ENCODE peak calls at places on chromosomes 12 and 14, in five cellular contexts. One of them, this sample, is unnamed.

GRCh38 chr12:663293-663871 is at the start of gene NINJ2:
- DNase-seq in mesothelial cell of epicardium: no peak
- DNase-seq in fibroblast of pulmonary artery: peak
- DNase-seq in astrocyte of the spinal cord: no peak
- DNase-seq in GM10248: no peak
- DNase-seq in this sample: no peak

GRCh38 chr12:92261071-92261470 is 115.4 kb upstream of the BTG1 start:
- DNase-seq in mesothelial cell of epicardium: no peak
- DNase-seq in fibroblast of pulmonary artery: no peak
- DNase-seq in astrocyte of the spinal cord: no peak
- DNase-seq in GM10248: no peak
- DNase-seq in this sample: no peak

GRCh38 chr12:40874868-40875267 is 182.6 kb downstream of the CNTN1 start:
- DNase-seq in mesothelial cell of epicardium: no peak
- DNase-seq in fibroblast of pulmonary artery: no peak
- DNase-seq in astrocyte of the spinal cord: no peak
- DNase-seq in GM10248: no peak
- DNase-seq in this sample: no peak

GRCh38 chr12:111446044-111446581 is 40.4 kb downstream of the SH2B3 start:
- DNase-seq in mesothelial cell of epicardium: peak
- DNase-seq in fibroblast of pulmonary artery: peak
- DNase-seq in astrocyte of the spinal cord: no peak
- DNase-seq in GM10248: no peak
- DNase-seq in this sample: no peak

GRCh38 chr14:100155049-100155621 is 4.3 kb downstream of the DEGS2 start:
- DNase-seq in mesothelial cell of epicardium: no peak
- DNase-seq in fibroblast of pulmonary artery: peak
- DNase-seq in astrocyte of the spinal cord: no peak
- DNase-seq in GM10248: no peak
- DNase-seq in this sample: no peak

GRCh38 chr14:94269156-94269555 is 23.9 kb downstream of the SERPINA10 start:
- DNase-seq in mesothelial cell of epicardium: no peak
- DNase-seq in fibroblast of pulmonary artery: no peak
- DNase-seq in astrocyte of the spinal cord: no peak
- DNase-seq in GM10248: no peak
- DNase-seq in this sample: no peak

GRCh38 chr12:28683371-28683770 is 465.7 kb upstream of the FAR2 start:
- DNase-seq in mesothelial cell of epicardium: no peak
- DNase-seq in fibroblast of pulmonary artery: peak
- DNase-seq in astrocyte of the spinal cord: no peak
- DNase-seq in GM10248: no peak
- DNase-seq in this sample: no peak

GRCh38 chr14:55891692-55892091 is 226.5 kb upstream of the PELI2 start:
- DNase-seq in mesothelial cell of epicardium: no peak
- DNase-seq in fibroblast of pulmonary artery: no peak
- DNase-seq in astrocyte of the spinal cord: no peak
- DNase-seq in GM10248: no peak
- DNase-seq in this sample: no peak

GRCh38 chr14:37592288-37593274 is 2.5 kb downstream of the FOXA1 start:
- DNase-seq in mesothelial cell of epicardium: no peak
- DNase-seq in fibroblast of pulmonary artery: no peak
- DNase-seq in astrocyte of the spinal cord: no peak
- DNase-seq in GM10248: no peak
- DNase-seq in this sample: peak

GRCh38 chr12:47744005-47744651 is 14.6 kb downstream of the RAPGEF3 start:
- DNase-seq in mesothelial cell of epicardium: no peak
- DNase-seq in fibroblast of pulmonary artery: no peak
- DNase-seq in astrocyte of the spinal cord: no peak
- DNase-seq in GM10248: peak
- DNase-seq in this sample: peak

GRCh38 chr12:47746073-47746472 is 12.6 kb downstream of the RAPGEF3 start:
- DNase-seq in mesothelial cell of epicardium: no peak
- DNase-seq in fibroblast of pulmonary artery: no peak
- DNase-seq in astrocyte of the spinal cord: no peak
- DNase-seq in GM10248: no peak
- DNase-seq in this sample: no peak

GRCh38 chr12:47745485-47746041 is 13.1 kb downstream of the RAPGEF3 start:
- DNase-seq in mesothelial cell of epicardium: no peak
- DNase-seq in fibroblast of pulmonary artery: no peak
- DNase-seq in astrocyte of the spinal cord: no peak
- DNase-seq in GM10248: peak
- DNase-seq in this sample: no peak

GRCh38 chr12:47743311-47743860 is 15.3 kb downstream of the RAPGEF3 start:
- DNase-seq in mesothelial cell of epicardium: no peak
- DNase-seq in fibroblast of pulmonary artery: no peak
- DNase-seq in astrocyte of the spinal cord: no peak
- DNase-seq in GM10248: no peak
- DNase-seq in this sample: no peak

GRCh38 chr12:47744778-47745436 is 13.8 kb downstream of the RAPGEF3 start:
- DNase-seq in mesothelial cell of epicardium: no peak
- DNase-seq in fibroblast of pulmonary artery: no peak
- DNase-seq in astrocyte of the spinal cord: no peak
- DNase-seq in GM10248: no peak
- DNase-seq in this sample: no peak
- TF ChIP-seq CTCF in mesothelial cell of epicardium: no peak
- TF ChIP-seq CTCF in fibroblast of pulmonary artery: no peak
- TF ChIP-seq CTCF in astrocyte of the spinal cord: no peak
- TF ChIP-seq CTCF in GM10248: no peak
- TF ChIP-seq CTCF in this sample: no peak

GRCh38 chr14:78897443-78897842 is 727.3 kb downstream of the NRXN3 start:
- DNase-seq in mesothelial cell of epicardium: no peak
- DNase-seq in fibroblast of pulmonary artery: no peak
- DNase-seq in astrocyte of the spinal cord: no peak
- DNase-seq in GM10248: no peak
- DNase-seq in this sample: no peak

GRCh38 chr14:78904094-78904493 is 733.9 kb downstream of the NRXN3 start:
- DNase-seq in mesothelial cell of epicardium: no peak
- DNase-seq in fibroblast of pulmonary artery: no peak
- DNase-seq in astrocyte of the spinal cord: no peak
- DNase-seq in GM10248: no peak
- DNase-seq in this sample: no peak

DNA sequence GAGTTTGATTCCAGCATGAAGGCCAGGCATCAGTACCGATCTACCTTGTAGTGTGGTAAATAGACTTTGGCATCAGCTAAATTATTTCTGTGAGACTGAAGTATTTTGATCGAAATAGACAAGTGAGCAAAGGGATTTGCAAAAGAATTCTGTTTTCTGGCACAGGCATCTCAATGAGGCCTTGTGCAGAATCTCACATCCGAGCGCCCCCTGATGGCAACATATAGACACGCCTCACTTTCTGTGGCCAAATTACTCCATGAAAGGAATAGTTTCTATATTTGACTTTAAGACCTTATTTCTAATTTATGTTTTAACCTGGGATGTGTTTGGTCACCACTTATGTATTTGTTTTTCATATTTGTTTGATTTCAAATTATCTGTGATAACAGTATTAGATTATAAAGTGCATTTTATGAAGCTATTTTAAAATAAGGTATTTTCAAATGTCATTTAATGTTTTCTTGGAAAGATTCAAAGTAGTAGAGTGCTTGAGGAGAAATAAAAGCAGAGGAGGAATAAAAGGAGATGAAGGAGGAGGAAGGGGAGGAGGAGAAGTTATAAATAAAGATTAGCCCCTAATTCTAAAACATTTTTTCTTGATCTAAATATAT is 731.9 kb downstream of the NRXN3 start:
- DNase-seq in mesothelial cell of epicardium: peak
- DNase-seq in fibroblast of pulmonary artery: peak
- DNase-seq in astrocyte of the spinal cord: peak
- DNase-seq in GM10248: no peak
- DNase-seq in this sample: no peak
- TF ChIP-seq CTCF in mesothelial cell of epicardium: peak
- TF ChIP-seq CTCF in fibroblast of pulmonary artery: peak
- TF ChIP-seq CTCF in astrocyte of the spinal cord: peak
- TF ChIP-seq CTCF in GM10248: peak
- TF ChIP-seq CTCF in this sample: peak

DNA sequence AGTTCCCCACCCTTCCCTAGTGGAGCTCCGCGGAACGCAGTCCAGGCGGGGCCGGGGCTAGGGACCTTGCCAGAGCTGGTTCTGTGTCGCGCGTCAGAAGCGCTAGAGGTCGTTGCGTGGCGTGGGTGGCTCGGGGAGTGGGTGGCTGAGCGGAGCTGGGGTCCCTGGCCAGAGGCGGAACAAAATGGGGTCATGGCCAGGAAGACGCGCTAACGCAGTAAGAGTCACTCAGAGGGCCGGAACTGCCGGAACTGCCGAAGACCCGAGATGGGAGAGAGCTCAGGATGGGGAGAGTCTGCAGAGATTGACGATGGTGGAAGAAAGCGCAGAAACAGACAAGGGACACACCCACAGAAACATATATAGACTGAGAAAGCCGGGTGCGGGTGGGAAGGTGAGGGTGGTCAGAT is 4.8 kb downstream of the DGKA start:
- DNase-seq in mesothelial cell of epicardium: no peak
- DNase-seq in fibroblast of pulmonary artery: no peak
- DNase-seq in astrocyte of the spinal cord: no peak
- DNase-seq in GM10248: no peak
- DNase-seq in this sample: peak
- TF ChIP-seq CTCF in mesothelial cell of epicardium: no peak
- TF ChIP-seq CTCF in fibroblast of pulmonary artery: no peak
- TF ChIP-seq CTCF in astrocyte of the spinal cord: no peak
- TF ChIP-seq CTCF in GM10248: no peak
- TF ChIP-seq CTCF in this sample: no peak

GRCh38 chr12:39675263-39675662 is 55.7 kb upstream of the ABCD2 start:
- DNase-seq in mesothelial cell of epicardium: no peak
- DNase-seq in fibroblast of pulmonary artery: no peak
- DNase-seq in astrocyte of the spinal cord: no peak
- DNase-seq in GM10248: no peak
- DNase-seq in this sample: no peak
- TF ChIP-seq CTCF in mesothelial cell of epicardium: no peak
- TF ChIP-seq CTCF in fibroblast of pulmonary artery: no peak
- TF ChIP-seq CTCF in astrocyte of the spinal cord: no peak
- TF ChIP-seq CTCF in GM10248: no peak
- TF ChIP-seq CTCF in this sample: no peak

GRCh38 chr12:65306603-65307501 is 28.4 kb downstream of the MSRB3 start:
- DNase-seq in mesothelial cell of epicardium: peak
- DNase-seq in fibroblast of pulmonary artery: peak
- DNase-seq in astrocyte of the spinal cord: peak
- DNase-seq in GM10248: no peak
- DNase-seq in this sample: no peak
- TF ChIP-seq CTCF in mesothelial cell of epicardium: peak
- TF ChIP-seq CTCF in fibroblast of pulmonary artery: peak
- TF ChIP-seq CTCF in astrocyte of the spinal cord: peak
- TF ChIP-seq CTCF in GM10248: peak
- TF ChIP-seq CTCF in this sample: peak

DNA sequence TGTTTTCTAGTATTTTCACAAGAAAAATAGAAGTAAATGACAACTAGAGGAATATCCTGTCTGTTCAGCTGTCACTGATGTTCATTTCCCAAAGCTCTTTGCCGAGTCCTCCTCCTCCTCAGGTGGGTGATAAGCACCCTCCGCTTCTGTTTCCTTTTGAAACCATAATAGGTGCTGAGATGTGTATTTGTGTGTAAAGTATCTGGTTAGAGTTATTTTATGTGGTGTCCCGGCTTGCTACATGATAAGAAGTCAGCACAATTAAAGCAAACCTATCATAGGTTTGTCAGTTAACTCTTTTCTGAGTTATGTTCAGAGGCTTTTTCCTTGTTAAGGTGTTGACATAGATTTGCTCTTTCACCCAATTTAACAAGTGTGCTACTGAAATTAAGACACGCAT is 82.4 kb downstream of the PIWIL1 start:
- DNase-seq in mesothelial cell of epicardium: no peak
- DNase-seq in fibroblast of pulmonary artery: no peak
- DNase-seq in astrocyte of the spinal cord: no peak
- DNase-seq in GM10248: no peak
- DNase-seq in this sample: no peak
- TF ChIP-seq CTCF in mesothelial cell of epicardium: no peak
- TF ChIP-seq CTCF in fibroblast of pulmonary artery: no peak
- TF ChIP-seq CTCF in astrocyte of the spinal cord: no peak
- TF ChIP-seq CTCF in GM10248: no peak
- TF ChIP-seq CTCF in this sample: no peak

GRCh38 chr14:64566651-64567122 is 16.9 kb downstream of the PPP1R36 start:
- DNase-seq in mesothelial cell of epicardium: no peak
- DNase-seq in fibroblast of pulmonary artery: peak
- DNase-seq in astrocyte of the spinal cord: no peak
- DNase-seq in GM10248: no peak
- DNase-seq in this sample: no peak
- TF ChIP-seq CTCF in mesothelial cell of epicardium: no peak
- TF ChIP-seq CTCF in fibroblast of pulmonary artery: no peak
- TF ChIP-seq CTCF in astrocyte of the spinal cord: no peak
- TF ChIP-seq CTCF in GM10248: no peak
- TF ChIP-seq CTCF in this sample: no peak

DNA sequence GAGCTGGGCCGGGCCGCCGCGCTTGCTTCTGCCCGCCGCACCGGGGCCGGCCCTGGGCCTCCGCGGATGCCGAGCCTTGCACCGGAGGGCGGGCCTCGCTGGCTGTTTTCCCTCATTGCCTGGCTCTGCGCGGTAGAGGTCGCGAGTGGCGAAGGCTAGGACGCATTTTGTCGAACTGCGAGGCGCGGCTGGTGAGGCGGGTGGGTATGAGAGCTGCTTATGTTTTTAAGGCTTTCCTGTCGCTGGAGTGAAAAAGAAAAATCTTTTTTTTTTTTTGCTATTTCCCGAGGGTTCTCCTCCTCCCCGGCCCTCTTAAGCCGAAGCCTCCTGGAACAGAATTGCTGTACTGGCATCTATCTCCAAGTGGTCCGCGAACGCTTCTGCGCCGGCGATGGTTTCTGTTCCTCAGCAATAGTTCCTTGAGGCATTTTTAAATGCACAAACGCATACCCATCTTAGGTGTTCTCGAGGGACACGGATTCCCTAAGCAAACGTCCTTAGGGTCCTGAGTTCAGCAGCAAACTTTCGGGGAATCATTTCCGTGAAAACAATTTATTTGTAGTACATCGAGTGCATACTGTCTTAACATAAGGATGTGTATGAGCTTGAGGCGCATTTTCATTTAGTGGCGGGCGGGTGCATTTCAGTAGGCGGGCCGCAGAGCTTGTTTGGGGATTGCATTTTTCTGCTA is 631 bp downstream of the RESF1 start:
- DNase-seq in mesothelial cell of epicardium: no peak
- DNase-seq in fibroblast of pulmonary artery: peak
- DNase-seq in astrocyte of the spinal cord: peak
- DNase-seq in GM10248: peak
- DNase-seq in this sample: no peak
- TF ChIP-seq CTCF in mesothelial cell of epicardium: no peak
- TF ChIP-seq CTCF in fibroblast of pulmonary artery: no peak
- TF ChIP-seq CTCF in astrocyte of the spinal cord: no peak
- TF ChIP-seq CTCF in GM10248: peak
- TF ChIP-seq CTCF in this sample: no peak

This sample was measured in upper lobe of right lung.